ENCODE peak calls at places on chromosomes 6 and 20, in ten cellular contexts. Z, F, E, W, I, Y, C, A, M and R are unnamed samples.

GRCh38 chr6:170553686-170554085 is 483 bp upstream of the TBP start:
- DNase-seq in Z (peak), F (peak), E (no peak), W (no peak), I (peak), Y (no peak), C (no peak), A (peak), M (no peak), R (peak)

GRCh38 chr20:57653910-57654309 is 33.7 kb upstream of the ZBP1 start:
- DNase-seq in Z (no peak), F (no peak), E (no peak), W (no peak), I (no peak), Y (peak), C (no peak), A (no peak), M (no peak), R (no peak)

GRCh38 chr20:51480507-51481270 is 61.8 kb downstream of the NFATC2 start:
- DNase-seq in Z (no peak), F (no peak), E (no peak), W (no peak), I (no peak), Y (no peak), C (no peak), A (no peak), M (no peak), R (no peak)

GRCh38 chr6:119148102-119148824 is 69.8 kb upstream of the FAM184A start:
- DNase-seq in Z (peak), F (peak), E (peak), W (no peak), I (peak), Y (peak), C (peak), A (peak), M (peak), R (peak)

GRCh38 chr6:80403365-80403764 is 296.9 kb downstream of the BCKDHB start:
- DNase-seq in Z (no peak), F (no peak), E (no peak), W (no peak), I (no peak), Y (no peak), C (no peak), A (no peak), M (no peak), R (no peak)

GRCh38 chr6:56691201-56691595 is 48.5 kb upstream of the DST start:
- DNase-seq in Z (no peak), F (no peak), E (peak), W (no peak), I (no peak), Y (no peak), C (no peak), A (no peak), M (no peak), R (no peak)

GRCh38 chr20:45433316-45433715 is 17.4 kb downstream of the PIGT start:
- DNase-seq in Z (peak), F (peak), E (no peak), W (no peak), I (peak), Y (peak), C (peak), A (peak), M (peak), R (no peak)

GRCh38 chr20:31869942-31870702 is at the start of the genes DUSP15 and TTLL9:
- DNase-seq in Z (no peak), F (no peak), E (no peak), W (no peak), I (no peak), Y (peak), C (peak), A (no peak), M (no peak), R (no peak)

GRCh38 chr20:949717-950116 is 33.6 kb upstream of the ANGPT4 start:
- DNase-seq in Z (no peak), F (no peak), E (no peak), W (no peak), I (no peak), Y (no peak), C (no peak), A (no peak), M (no peak), R (no peak)

GRCh38 chr6:159691963-159692287 is 1.1 kb downstream of the SOD2 start:
- DNase-seq in Z (no peak), F (no peak), E (no peak), W (no peak), I (no peak), Y (peak), C (no peak), A (no peak), M (no peak), R (no peak)

GRCh38 chr6:84774174-84775158 is 10.1 kb upstream of the TBX18 start:
- DNase-seq in Z (no peak), F (peak), E (no peak), W (no peak), I (no peak), Y (peak), C (peak), A (no peak), M (peak), R (no peak)

GRCh38 chr20:33108641-33109040 is 29.2 kb downstream of the BPIFB4 start:
- DNase-seq in Z (no peak), F (no peak), E (no peak), W (no peak), I (no peak), Y (no peak), C (no peak), A (no peak), M (no peak), R (no peak)

GRCh38 chr6:130306377-130306776 is 59.4 kb upstream of the TMEM200A start:
- DNase-seq in Z (peak), F (peak), E (no peak), W (no peak), I (no peak), Y (no peak), C (no peak), A (no peak), M (no peak), R (no peak)

DNA sequence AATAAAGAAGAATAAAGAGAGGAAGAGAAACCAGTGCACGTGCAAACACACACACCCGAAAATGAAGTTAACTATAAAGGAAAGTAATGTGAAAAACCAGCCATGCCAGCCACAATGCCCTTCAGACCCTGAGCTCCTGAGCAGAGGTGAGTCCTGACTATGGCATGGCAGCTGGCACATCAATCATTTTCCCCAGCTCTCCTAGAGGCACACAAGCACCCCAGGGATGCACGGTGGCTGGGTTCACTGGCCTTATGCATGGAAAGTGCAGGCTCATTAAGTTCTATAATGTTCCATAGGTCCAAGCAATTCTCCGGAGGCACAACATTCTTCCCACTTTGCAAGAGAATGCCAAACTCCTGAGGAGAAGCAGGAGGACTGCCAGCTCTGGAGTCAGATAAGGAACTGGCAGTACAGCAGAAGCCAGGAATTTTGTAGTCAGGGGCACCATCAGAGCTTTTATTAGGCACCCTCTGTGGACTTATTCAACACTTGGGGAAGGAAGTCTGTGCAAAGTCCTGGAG is 175.0 kb upstream of the PRDM1 start:
- DNase-seq in Z (no peak), F (no peak), E (no peak), W (no peak), I (peak), Y (no peak), C (no peak), A (no peak), M (no peak), R (no peak)
- H3K4me3 ChIP-seq in Z (no peak), F (no peak), E (no peak), W (no peak), I (no peak), Y (no peak), C (no peak), A (no peak), M (no peak), R (no peak)

GRCh38 chr6:11225990-11226389 is 6.5 kb downstream of the NEDD9 start:
- DNase-seq in Z (no peak), F (no peak), E (no peak), W (no peak), I (no peak), Y (no peak), C (no peak), A (no peak), M (no peak), R (no peak)

GRCh38 chr6:11224966-11225463 is 7.5 kb downstream of the NEDD9 start:
- DNase-seq in Z (no peak), F (no peak), E (no peak), W (no peak), I (no peak), Y (no peak), C (no peak), A (no peak), M (no peak), R (no peak)

GRCh38 chr6:11230158-11231107 is 2.0 kb downstream of the NEDD9 start:
- DNase-seq in Z (peak), F (no peak), E (no peak), W (no peak), I (no peak), Y (no peak), C (no peak), A (no peak), M (peak), R (no peak)

GRCh38 chr6:11229267-11230043 is 3.0 kb downstream of the NEDD9 start:
- DNase-seq in Z (peak), F (peak), E (no peak), W (no peak), I (no peak), Y (no peak), C (peak), A (no peak), M (peak), R (no peak)

GRCh38 chr6:11227698-11228097 is 4.8 kb downstream of the NEDD9 start:
- DNase-seq in Z (no peak), F (no peak), E (no peak), W (no peak), I (no peak), Y (no peak), C (no peak), A (no peak), M (no peak), R (no peak)
- H3K4me3 ChIP-seq in Z (no peak), F (no peak), E (no peak), W (no peak), I (no peak), Y (no peak), C (no peak), A (no peak), M (no peak), R (no peak)

GRCh38 chr6:27672113-27672799 is 199.4 kb upstream of the ZNF184 start:
- DNase-seq in Z (peak), F (peak), E (peak), W (peak), I (peak), Y (peak), C (no peak), A (no peak), M (peak), R (peak)
- H3K4me3 ChIP-seq in Z (peak), F (no peak), E (peak), W (peak), I (no peak), Y (peak), C (no peak), A (peak), M (peak), R (peak)

GRCh38 chr20:8367679-8368078 is 235.6 kb downstream of the PLCB1 start:
- DNase-seq in Z (no peak), F (no peak), E (no peak), W (no peak), I (no peak), Y (no peak), C (no peak), A (no peak), M (no peak), R (no peak)

GRCh38 chr20:8368680-8369079 is 236.6 kb downstream of the PLCB1 start:
- DNase-seq in Z (no peak), F (no peak), E (no peak), W (no peak), I (no peak), Y (no peak), C (no peak), A (no peak), M (no peak), R (no peak)

GRCh38 chr20:8372819-8373218 is 240.8 kb downstream of the PLCB1 start:
- DNase-seq in Z (no peak), F (no peak), E (no peak), W (no peak), I (no peak), Y (peak), C (no peak), A (no peak), M (no peak), R (no peak)

GRCh38 chr20:8373579-8373978 is 241.5 kb downstream of the PLCB1 start:
- DNase-seq in Z (no peak), F (no peak), E (no peak), W (no peak), I (no peak), Y (no peak), C (no peak), A (no peak), M (no peak), R (no peak)

DNA sequence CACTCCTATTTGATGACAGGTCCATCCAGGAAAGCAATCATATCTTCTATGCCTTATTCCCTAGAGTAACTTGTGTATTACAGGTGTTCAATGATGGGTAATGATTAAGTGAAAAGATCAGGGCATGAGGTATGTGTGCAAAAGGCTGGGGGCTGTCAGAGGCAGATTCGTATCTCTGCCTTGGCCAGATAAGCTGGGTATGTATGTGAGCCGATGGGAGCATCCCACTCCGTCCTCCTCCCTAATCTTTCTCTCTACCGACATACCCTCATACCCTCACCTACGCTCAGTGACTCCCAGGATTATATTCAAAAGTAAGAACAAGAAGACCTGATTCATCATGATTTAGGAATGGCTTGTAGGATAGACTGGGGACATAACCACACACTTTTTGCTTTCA is 238.7 kb downstream of the PLCB1 start:
- DNase-seq in Z (no peak), F (no peak), E (no peak), W (no peak), I (no peak), Y (no peak), C (no peak), A (no peak), M (no peak), R (no peak)
- H3K4me3 ChIP-seq in Z (no peak), F (no peak), E (no peak), W (no peak), I (no peak), Y (no peak), C (no peak), A (no peak), M (no peak), R (no peak)

DNA sequence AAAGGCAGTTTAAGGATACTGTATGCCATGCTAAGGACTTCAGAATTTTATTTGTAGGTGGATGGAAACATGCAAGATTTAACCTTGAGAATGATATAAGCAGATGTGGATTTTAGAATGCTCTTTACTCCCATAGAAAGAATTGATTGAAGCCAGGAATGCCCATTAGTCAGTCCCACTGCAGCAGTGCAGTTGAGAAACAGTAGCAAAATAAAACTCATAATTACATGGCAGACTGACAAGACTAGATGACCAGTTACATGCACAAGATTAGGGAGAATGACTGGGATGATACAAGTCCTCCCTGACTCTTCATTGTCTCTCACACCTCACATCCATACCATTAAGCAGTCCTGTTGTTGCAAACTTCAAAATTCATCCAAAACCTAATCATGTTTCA is 83.9 kb downstream of the PDE10A start:
- DNase-seq in Z (no peak), F (no peak), E (no peak), W (no peak), I (no peak), Y (no peak), C (no peak), A (no peak), M (no peak), R (no peak)
- H3K4me3 ChIP-seq in Z (no peak), F (no peak), E (no peak), W (no peak), I (no peak), Y (no peak), C (no peak), A (no peak), M (no peak), R (no peak)

GRCh38 chr20:4985658-4986057 is 15.7 kb downstream of the SLC23A2 start:
- DNase-seq in Z (no peak), F (no peak), E (no peak), W (no peak), I (no peak), Y (no peak), C (no peak), A (no peak), M (no peak), R (peak)

GRCh38 chr20:4989570-4989969 is 11.7 kb downstream of the SLC23A2 start:
- DNase-seq in Z (no peak), F (no peak), E (no peak), W (no peak), I (no peak), Y (no peak), C (no peak), A (no peak), M (no peak), R (no peak)

DNA sequence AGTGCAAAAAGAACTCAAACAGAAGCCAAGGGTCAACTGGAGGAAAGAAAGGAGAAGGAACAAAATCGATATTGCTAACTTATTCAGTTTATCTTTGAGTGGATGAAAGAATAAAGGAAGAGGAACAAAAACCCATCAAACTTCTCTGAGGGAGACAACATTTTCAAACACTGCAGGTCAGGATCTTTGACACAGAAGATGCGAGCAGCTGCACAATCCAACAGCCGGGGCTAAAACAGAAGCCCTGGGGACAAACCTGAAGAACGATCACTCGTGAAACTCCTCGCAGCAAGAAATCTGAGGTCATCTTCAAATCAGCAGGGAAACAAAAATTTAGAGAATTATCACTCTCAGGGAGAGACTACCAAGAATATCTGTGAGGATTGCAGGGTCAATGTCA is 14.2 kb downstream of the SLC23A2 start:
- DNase-seq in Z (no peak), F (no peak), E (no peak), W (no peak), I (no peak), Y (no peak), C (no peak), A (no peak), M (no peak), R (no peak)
- H3K4me3 ChIP-seq in Z (no peak), F (no peak), E (no peak), W (no peak), I (no peak), Y (no peak), C (no peak), A (no peak), M (no peak), R (no peak)

DNA sequence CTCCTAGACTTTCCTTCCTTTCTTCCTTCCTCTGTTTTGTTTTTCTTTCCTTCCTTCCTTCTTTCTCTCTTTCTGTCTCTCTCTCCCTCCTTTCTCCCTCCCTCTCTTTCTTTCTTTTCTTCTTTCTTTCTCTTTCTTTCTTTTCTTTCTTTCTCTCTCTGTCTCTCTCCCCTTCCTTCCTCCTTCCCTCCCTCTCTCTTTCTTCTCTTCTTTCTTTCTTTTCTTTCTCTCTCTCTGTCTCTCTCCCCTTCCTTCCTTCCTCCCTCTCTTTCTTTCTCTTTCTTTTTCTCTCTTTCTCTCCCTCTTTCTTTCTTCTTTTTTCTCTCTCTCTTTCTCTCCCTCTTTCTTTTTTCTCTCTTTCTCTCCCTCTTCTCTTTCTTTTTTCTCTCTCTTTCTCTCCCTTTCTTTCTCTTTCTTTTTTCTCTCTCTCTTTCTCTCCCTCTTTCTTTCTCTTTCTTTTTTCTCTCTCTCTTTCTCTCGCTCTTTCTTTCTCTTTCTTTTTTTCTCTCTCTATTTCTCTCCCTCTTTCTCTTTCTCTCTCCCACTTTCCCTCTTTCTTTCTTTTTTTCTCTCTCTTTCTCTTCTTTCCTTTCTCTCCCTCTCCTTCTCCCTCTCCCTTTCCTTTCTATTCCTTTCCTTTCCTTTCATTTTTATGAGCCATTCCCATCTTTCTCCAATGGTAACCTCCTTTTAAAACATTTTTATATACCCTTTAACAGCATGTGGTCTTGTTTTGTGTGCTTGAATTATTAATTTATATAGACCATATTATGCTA is 2.3 kb downstream of the TINAG start:
- DNase-seq in Z (no peak), F (no peak), E (no peak), W (no peak), I (no peak), Y (no peak), C (no peak), A (no peak), M (no peak), R (no peak)
- H3K4me3 ChIP-seq in Z (no peak), F (no peak), E (no peak), W (no peak), I (no peak), Y (no peak), C (no peak), A (no peak), M (no peak), R (no peak)